ENCODE peak calls at places on chromosome 14, in four cellular contexts. J is K562, S is GM12878, Z is H1. M is an unnamed sample.

GRCh38 chr14:61211476-61212262 is 69.5 kb downstream of the TMEM30B start:
- DNase-seq in S (no peak), Z (no peak), J (no peak), M (no peak)

GRCh38 chr14:92531151-92531873 is 17.7 kb downstream of the RIN3 start:
- DNase-seq in Z (no peak), S (no peak), J (no peak), M (no peak)

GRCh38 chr14:100546051-100546443 is 41.2 kb downstream of the BEGAIN start:
- DNase-seq in Z (peak), S (no peak), J (peak), M (no peak)

GRCh38 chr14:68297871-68298468 is 478.4 kb downstream of the RAD51B start:
- DNase-seq in S (no peak), Z (peak), J (no peak), M (no peak)

GRCh38 chr14:65038966-65039365 is 52.3 kb downstream of the FNTB start:
- DNase-seq in J (no peak), S (no peak), Z (no peak), M (no peak)

GRCh38 chr14:69559581-69560011 is 15.1 kb downstream of the CCDC177 start:
- DNase-seq in S (no peak), Z (no peak), J (no peak), M (no peak)

GRCh38 chr14:48325486-48325885 is 650.1 kb upstream of the MDGA2 start:
- DNase-seq in Z (no peak), S (no peak), J (no peak), M (no peak)

GRCh38 chr14:74347795-74348100 is 523 bp upstream of the VRTN start:
- DNase-seq in S (no peak), Z (no peak), J (no peak), M (no peak)

GRCh38 chr14:37508500-37508899 is 86.5 kb downstream of the FOXA1 start:
- DNase-seq in Z (no peak), S (no peak), J (no peak), M (no peak)

GRCh38 chr14:56127156-56127555 is 8.9 kb downstream of the PELI2 start:
- DNase-seq in J (no peak), Z (no peak), S (no peak), M (no peak)

GRCh38 chr14:60485057-60485599 is 735 bp downstream of the C14orf39 start:
- DNase-seq in Z (no peak), J (peak), S (no peak), M (no peak)

DNA sequence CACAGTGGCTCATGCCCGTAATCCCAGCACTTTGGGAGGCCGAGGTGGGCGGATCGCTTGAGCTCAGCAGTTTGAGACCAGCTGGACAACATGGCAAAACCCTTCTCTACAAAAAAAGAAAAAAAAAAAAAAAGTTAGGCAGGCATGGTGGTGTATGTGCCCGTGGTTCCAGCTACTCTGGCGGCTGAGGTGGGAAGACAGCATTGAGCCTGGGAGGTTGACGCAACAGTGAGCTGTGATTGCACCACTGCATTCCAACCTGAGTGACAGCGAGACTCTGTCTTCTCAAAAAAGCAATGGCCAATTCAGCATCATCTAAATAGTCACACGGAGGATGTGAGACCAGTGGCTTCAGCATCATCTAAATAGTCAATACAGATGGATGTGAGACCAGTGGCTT is 10.4 kb upstream of the SAMD4A start:
- DNase-seq in Z (no peak), S (no peak), J (no peak), M (no peak)
- TF ChIP-seq EGR1 in Z (no peak), S (no peak), J (no peak), M (no peak)

GRCh38 chr14:72472845-72473244 is 421.1 kb downstream of the DPF3 start:
- DNase-seq in Z (no peak), J (no peak), S (no peak), M (peak)

GRCh38 chr14:72478397-72479025 is 415.4 kb downstream of the DPF3 start:
- DNase-seq in J (no peak), S (no peak), Z (no peak), M (no peak)

GRCh38 chr14:72479471-72479931 is 414.4 kb downstream of the DPF3 start:
- DNase-seq in J (no peak), Z (no peak), S (peak), M (no peak)

GRCh38 chr14:72480465-72481243 is 413.2 kb downstream of the DPF3 start:
- DNase-seq in J (peak), S (peak), Z (no peak), M (no peak)

GRCh38 chr14:72476657-72477499 is 417.0 kb downstream of the DPF3 start:
- DNase-seq in S (peak), J (no peak), Z (no peak), M (peak)
- TF ChIP-seq EGR1 in S (no peak), J (no peak), Z (no peak), M (no peak)

GRCh38 chr14:106208794-106209193 is 682.4 kb downstream of the TMEM121 start:
- DNase-seq in Z (no peak), S (no peak), J (no peak), M (no peak)

GRCh38 chr14:106209745-106210144 is 683.4 kb downstream of the TMEM121 start:
- DNase-seq in S (no peak), J (no peak), Z (no peak), M (no peak)

GRCh38 chr14:106211489-106211888 is 685.1 kb downstream of the TMEM121 start:
- DNase-seq in J (no peak), Z (no peak), S (no peak), M (no peak)

GRCh38 chr14:106207316-106207715 is 680.9 kb downstream of the TMEM121 start:
- DNase-seq in Z (no peak), J (no peak), S (no peak), M (no peak)

DNA sequence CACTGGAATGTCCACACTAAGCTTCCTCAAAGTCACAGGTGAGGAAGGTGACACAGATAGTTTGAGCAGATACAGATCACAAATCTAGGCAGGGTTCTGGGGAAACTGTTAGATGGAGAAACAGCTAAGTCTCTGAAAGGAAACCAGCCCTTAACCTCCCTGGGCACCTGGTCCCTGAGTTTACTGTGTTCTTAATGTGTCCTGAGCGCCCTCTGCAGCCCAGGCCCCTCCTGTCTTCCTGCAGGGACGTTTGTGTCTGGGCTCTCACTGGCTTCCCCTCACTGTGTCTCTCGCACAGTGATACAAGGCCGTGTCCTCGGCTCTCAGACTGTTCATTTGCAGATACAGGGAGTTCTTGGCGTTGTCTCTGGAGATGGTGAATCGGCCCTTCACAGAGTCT is 684.3 kb downstream of the TMEM121 start:
- DNase-seq in Z (no peak), S (no peak), J (no peak), M (no peak)
- TF ChIP-seq EGR1 in Z (no peak), S (no peak), J (no peak), M (no peak)

GRCh38 chr14:77037886-77038511 is 9.5 kb upstream of the IRF2BPL start:
- DNase-seq in Z (peak), J (no peak), S (no peak), M (no peak)
- TF ChIP-seq EGR1 in Z (no peak), J (peak), S (no peak), M (no peak)

GRCh38 chr14:30770376-30770775 is 104.0 kb upstream of the COCH start:
- DNase-seq in J (no peak), Z (no peak), S (no peak), M (no peak)

GRCh38 chr14:30767624-30768023 is 106.7 kb upstream of the COCH start:
- DNase-seq in Z (no peak), J (no peak), S (no peak), M (no peak)

GRCh38 chr14:30768791-30769190 is 105.6 kb upstream of the COCH start:
- DNase-seq in S (no peak), Z (no peak), J (no peak), M (no peak)

DNA sequence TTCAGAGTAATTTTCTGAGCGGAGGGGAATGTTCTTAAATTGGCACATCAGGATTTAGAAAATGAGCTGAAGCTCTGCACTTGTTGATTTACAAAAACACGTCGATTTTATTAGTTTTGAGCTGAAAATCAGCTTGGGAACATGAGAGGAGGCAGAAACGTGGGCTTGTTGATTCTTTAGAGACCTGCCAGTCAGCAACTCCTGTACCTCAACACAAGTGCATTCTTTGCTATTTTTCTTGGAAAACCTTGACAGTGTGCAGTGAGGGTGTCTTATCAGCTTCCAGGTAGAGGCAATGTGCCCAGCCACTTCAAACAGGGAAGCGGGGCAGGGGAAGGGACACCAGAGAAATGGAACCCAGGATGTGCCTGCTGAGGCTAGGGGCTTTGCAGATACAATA is 102.8 kb upstream of the COCH start:
- DNase-seq in S (no peak), Z (no peak), J (no peak), M (no peak)
- TF ChIP-seq EGR1 in S (no peak), Z (no peak), J (no peak), M (no peak)

M was measured in HCT116.